ENCODE peak calls at places on chromosome 5, in seven cellular contexts. One of them, this sample, is unnamed. For H3K9me3, the result is how much of the 10 kb centered on the place peaks cover.

GRCh38 chr5:11261226-11261625 is 500.2 kb upstream of the DAP start:
- DNase-seq in left ventricle myocardium inferior: no peak
- DNase-seq in HCT116: no peak
- DNase-seq in keratinocyte: no peak
- DNase-seq in A549: no peak
- DNase-seq in psoas muscle: no peak
- DNase-seq in tibial nerve: no peak
- DNase-seq in this sample: no peak

GRCh38 chr5:176647870-176648466 is 684 bp downstream of the TSPAN17 start:
- DNase-seq in left ventricle myocardium inferior: peak
- DNase-seq in HCT116: no peak
- DNase-seq in keratinocyte: no peak
- DNase-seq in A549: no peak
- DNase-seq in psoas muscle: peak
- DNase-seq in tibial nerve: peak
- DNase-seq in this sample: no peak

GRCh38 chr5:176653401-176653800 is 6.1 kb downstream of the TSPAN17 start:
- DNase-seq in left ventricle myocardium inferior: no peak
- DNase-seq in HCT116: no peak
- DNase-seq in keratinocyte: peak
- DNase-seq in A549: no peak
- DNase-seq in psoas muscle: no peak
- DNase-seq in tibial nerve: no peak
- DNase-seq in this sample: no peak

GRCh38 chr5:62312036-62312435 is 6.0 kb downstream of the KIF2A start:
- DNase-seq in left ventricle myocardium inferior: no peak
- DNase-seq in HCT116: no peak
- DNase-seq in keratinocyte: no peak
- DNase-seq in A549: no peak
- DNase-seq in psoas muscle: no peak
- DNase-seq in tibial nerve: no peak
- DNase-seq in this sample: no peak

GRCh38 chr5:96876292-96876850 is at the start of gene ERAP2:
- DNase-seq in left ventricle myocardium inferior: no peak
- DNase-seq in HCT116: no peak
- DNase-seq in keratinocyte: no peak
- DNase-seq in A549: peak
- DNase-seq in psoas muscle: no peak
- DNase-seq in tibial nerve: no peak
- DNase-seq in this sample: no peak

GRCh38 chr5:33938507-33938796 is 2.3 kb downstream of the RXFP3 start:
- DNase-seq in left ventricle myocardium inferior: no peak
- DNase-seq in HCT116: no peak
- DNase-seq in keratinocyte: no peak
- DNase-seq in A549: no peak
- DNase-seq in psoas muscle: no peak
- DNase-seq in tibial nerve: no peak
- DNase-seq in this sample: no peak

GRCh38 chr5:121979691-121980090 is 17.9 kb downstream of the SRFBP1 start:
- DNase-seq in left ventricle myocardium inferior: no peak
- DNase-seq in HCT116: no peak
- DNase-seq in keratinocyte: no peak
- DNase-seq in A549: no peak
- DNase-seq in psoas muscle: no peak
- DNase-seq in tibial nerve: no peak
- DNase-seq in this sample: no peak

GRCh38 chr5:55625913-55626312 is 86.2 kb downstream of the SLC38A9 start:
- DNase-seq in left ventricle myocardium inferior: no peak
- DNase-seq in HCT116: no peak
- DNase-seq in keratinocyte: no peak
- DNase-seq in A549: no peak
- DNase-seq in psoas muscle: no peak
- DNase-seq in tibial nerve: no peak
- DNase-seq in this sample: no peak

GRCh38 chr5:115487750-115488149 is 56.8 kb downstream of the FEM1C start:
- DNase-seq in left ventricle myocardium inferior: no peak
- DNase-seq in HCT116: no peak
- DNase-seq in keratinocyte: no peak
- DNase-seq in A549: no peak
- DNase-seq in psoas muscle: no peak
- DNase-seq in tibial nerve: no peak
- DNase-seq in this sample: no peak

GRCh38 chr5:55492449-55492848 is 42.3 kb downstream of the PLPP1 start:
- DNase-seq in left ventricle myocardium inferior: no peak
- DNase-seq in HCT116: no peak
- DNase-seq in keratinocyte: no peak
- DNase-seq in A549: no peak
- DNase-seq in psoas muscle: no peak
- DNase-seq in tibial nerve: no peak
- DNase-seq in this sample: no peak

GRCh38 chr5:35138232-35138631 is 90.5 kb upstream of the AGXT2 start:
- DNase-seq in left ventricle myocardium inferior: no peak
- DNase-seq in HCT116: no peak
- DNase-seq in keratinocyte: no peak
- DNase-seq in A549: no peak
- DNase-seq in psoas muscle: no peak
- DNase-seq in tibial nerve: no peak
- DNase-seq in this sample: no peak

GRCh38 chr5:497871-498509 is 26.3 kb downstream of the SLC9A3 start:
- DNase-seq in left ventricle myocardium inferior: no peak
- DNase-seq in HCT116: no peak
- DNase-seq in keratinocyte: no peak
- DNase-seq in A549: no peak
- DNase-seq in psoas muscle: no peak
- DNase-seq in tibial nerve: no peak
- DNase-seq in this sample: no peak

GRCh38 chr5:137320056-137321045 is 178.8 kb downstream of the SPOCK1 start:
- DNase-seq in left ventricle myocardium inferior: no peak
- DNase-seq in HCT116: peak
- DNase-seq in keratinocyte: no peak
- DNase-seq in A549: peak
- DNase-seq in psoas muscle: no peak
- DNase-seq in tibial nerve: no peak
- DNase-seq in this sample: peak

DNA sequence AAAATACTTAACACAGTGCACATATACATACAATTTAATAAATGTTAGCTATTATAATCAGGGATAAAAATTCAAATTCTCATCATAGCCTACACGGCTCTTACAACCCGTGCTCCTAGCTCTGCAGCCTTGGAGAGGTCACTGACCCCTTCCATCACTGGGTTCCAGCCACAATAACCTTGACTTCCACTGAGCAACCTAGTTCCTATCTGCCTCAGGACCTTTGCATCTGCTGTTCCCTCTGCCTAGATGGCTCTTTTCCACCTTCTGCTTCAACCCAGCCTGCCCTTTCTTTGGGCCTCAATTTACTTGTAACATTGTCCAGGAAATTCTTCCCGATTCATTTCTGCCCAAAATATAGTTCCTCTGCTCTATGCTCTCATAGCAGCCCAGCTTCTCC is 8.9 kb upstream of the DELE1 start:
- DNase-seq in left ventricle myocardium inferior: no peak
- DNase-seq in HCT116: no peak
- DNase-seq in keratinocyte: no peak
- DNase-seq in A549: no peak
- DNase-seq in psoas muscle: no peak
- DNase-seq in tibial nerve: no peak
- DNase-seq in this sample: no peak
- H3K4me3 ChIP-seq in left ventricle myocardium inferior: no peak
- H3K4me3 ChIP-seq in HCT116: no peak
- H3K4me3 ChIP-seq in keratinocyte: no peak
- H3K4me3 ChIP-seq in A549: no peak
- H3K4me3 ChIP-seq in psoas muscle: no peak
- H3K4me3 ChIP-seq in tibial nerve: no peak
- H3K4me3 ChIP-seq in this sample: no peak

GRCh38 chr5:98663521-98663920 is 109.9 kb upstream of the RGMB start:
- DNase-seq in left ventricle myocardium inferior: no peak
- DNase-seq in HCT116: no peak
- DNase-seq in keratinocyte: no peak
- DNase-seq in A549: no peak
- DNase-seq in psoas muscle: no peak
- DNase-seq in tibial nerve: no peak
- DNase-seq in this sample: no peak
- H3K9me3 ChIP-seq in left ventricle myocardium inferior: under half
- H3K9me3 ChIP-seq in HCT116: under half
- H3K9me3 ChIP-seq in keratinocyte: under half
- H3K9me3 ChIP-seq in A549: under half
- H3K9me3 ChIP-seq in psoas muscle: under half
- H3K9me3 ChIP-seq in tibial nerve: under half
- H3K9me3 ChIP-seq in this sample: under half

GRCh38 chr5:124453221-124454032 is 293.0 kb downstream of the ZNF608 start:
- DNase-seq in left ventricle myocardium inferior: no peak
- DNase-seq in HCT116: peak
- DNase-seq in keratinocyte: no peak
- DNase-seq in A549: no peak
- DNase-seq in psoas muscle: no peak
- DNase-seq in tibial nerve: no peak
- DNase-seq in this sample: no peak
- H3K27ac ChIP-seq in left ventricle myocardium inferior: no peak
- H3K27ac ChIP-seq in HCT116: no peak
- H3K27ac ChIP-seq in keratinocyte: no peak
- H3K27ac ChIP-seq in A549: no peak
- H3K27ac ChIP-seq in psoas muscle: no peak
- H3K27ac ChIP-seq in tibial nerve: no peak
- H3K27ac ChIP-seq in this sample: no peak

GRCh38 chr5:159098285-159099048 is 1.2 kb downstream of the EBF1 start:
- DNase-seq in left ventricle myocardium inferior: no peak
- DNase-seq in HCT116: no peak
- DNase-seq in keratinocyte: no peak
- DNase-seq in A549: no peak
- DNase-seq in psoas muscle: no peak
- DNase-seq in tibial nerve: no peak
- DNase-seq in this sample: no peak
- H3K4me3 ChIP-seq in left ventricle myocardium inferior: peak
- H3K4me3 ChIP-seq in HCT116: no peak
- H3K4me3 ChIP-seq in keratinocyte: no peak
- H3K4me3 ChIP-seq in A549: peak
- H3K4me3 ChIP-seq in psoas muscle: peak
- H3K4me3 ChIP-seq in tibial nerve: peak
- H3K4me3 ChIP-seq in this sample: no peak

GRCh38 chr5:30479104-30479503 is 714.4 kb upstream of the CDH6 start:
- DNase-seq in left ventricle myocardium inferior: no peak
- DNase-seq in HCT116: no peak
- DNase-seq in keratinocyte: no peak
- DNase-seq in A549: no peak
- DNase-seq in psoas muscle: no peak
- DNase-seq in tibial nerve: no peak
- DNase-seq in this sample: no peak
- H3K9me3 ChIP-seq in left ventricle myocardium inferior: under half
- H3K9me3 ChIP-seq in HCT116: under half
- H3K9me3 ChIP-seq in keratinocyte: under half
- H3K9me3 ChIP-seq in A549: under half
- H3K9me3 ChIP-seq in psoas muscle: under half
- H3K9me3 ChIP-seq in tibial nerve: under half
- H3K9me3 ChIP-seq in this sample: under half

GRCh38 chr5:15502208-15502607 is 2.2 kb downstream of the FBXL7 start:
- DNase-seq in left ventricle myocardium inferior: no peak
- DNase-seq in HCT116: no peak
- DNase-seq in keratinocyte: no peak
- DNase-seq in A549: no peak
- DNase-seq in psoas muscle: no peak
- DNase-seq in tibial nerve: no peak
- DNase-seq in this sample: no peak

GRCh38 chr5:15501057-15501791 is 1.2 kb downstream of the FBXL7 start:
- DNase-seq in left ventricle myocardium inferior: peak
- DNase-seq in HCT116: no peak
- DNase-seq in keratinocyte: no peak
- DNase-seq in A549: peak
- DNase-seq in psoas muscle: peak
- DNase-seq in tibial nerve: peak
- DNase-seq in this sample: no peak

GRCh38 chr5:15499528-15500325 is at the start of gene FBXL7:
- DNase-seq in left ventricle myocardium inferior: peak
- DNase-seq in HCT116: no peak
- DNase-seq in keratinocyte: no peak
- DNase-seq in A549: peak
- DNase-seq in psoas muscle: peak
- DNase-seq in tibial nerve: peak
- DNase-seq in this sample: no peak

GRCh38 chr5:15496886-15497285 is 3.1 kb upstream of the FBXL7 start:
- DNase-seq in left ventricle myocardium inferior: no peak
- DNase-seq in HCT116: no peak
- DNase-seq in keratinocyte: no peak
- DNase-seq in A549: peak
- DNase-seq in psoas muscle: no peak
- DNase-seq in tibial nerve: no peak
- DNase-seq in this sample: no peak

GRCh38 chr5:15500326-15500958 is 462 bp downstream of the FBXL7 start:
- DNase-seq in left ventricle myocardium inferior: peak
- DNase-seq in HCT116: no peak
- DNase-seq in keratinocyte: no peak
- DNase-seq in A549: peak
- DNase-seq in psoas muscle: peak
- DNase-seq in tibial nerve: peak
- DNase-seq in this sample: no peak
- H3K27ac ChIP-seq in left ventricle myocardium inferior: peak
- H3K27ac ChIP-seq in HCT116: no peak
- H3K27ac ChIP-seq in keratinocyte: no peak
- H3K27ac ChIP-seq in A549: peak
- H3K27ac ChIP-seq in psoas muscle: peak
- H3K27ac ChIP-seq in tibial nerve: peak
- H3K27ac ChIP-seq in this sample: no peak

DNA sequence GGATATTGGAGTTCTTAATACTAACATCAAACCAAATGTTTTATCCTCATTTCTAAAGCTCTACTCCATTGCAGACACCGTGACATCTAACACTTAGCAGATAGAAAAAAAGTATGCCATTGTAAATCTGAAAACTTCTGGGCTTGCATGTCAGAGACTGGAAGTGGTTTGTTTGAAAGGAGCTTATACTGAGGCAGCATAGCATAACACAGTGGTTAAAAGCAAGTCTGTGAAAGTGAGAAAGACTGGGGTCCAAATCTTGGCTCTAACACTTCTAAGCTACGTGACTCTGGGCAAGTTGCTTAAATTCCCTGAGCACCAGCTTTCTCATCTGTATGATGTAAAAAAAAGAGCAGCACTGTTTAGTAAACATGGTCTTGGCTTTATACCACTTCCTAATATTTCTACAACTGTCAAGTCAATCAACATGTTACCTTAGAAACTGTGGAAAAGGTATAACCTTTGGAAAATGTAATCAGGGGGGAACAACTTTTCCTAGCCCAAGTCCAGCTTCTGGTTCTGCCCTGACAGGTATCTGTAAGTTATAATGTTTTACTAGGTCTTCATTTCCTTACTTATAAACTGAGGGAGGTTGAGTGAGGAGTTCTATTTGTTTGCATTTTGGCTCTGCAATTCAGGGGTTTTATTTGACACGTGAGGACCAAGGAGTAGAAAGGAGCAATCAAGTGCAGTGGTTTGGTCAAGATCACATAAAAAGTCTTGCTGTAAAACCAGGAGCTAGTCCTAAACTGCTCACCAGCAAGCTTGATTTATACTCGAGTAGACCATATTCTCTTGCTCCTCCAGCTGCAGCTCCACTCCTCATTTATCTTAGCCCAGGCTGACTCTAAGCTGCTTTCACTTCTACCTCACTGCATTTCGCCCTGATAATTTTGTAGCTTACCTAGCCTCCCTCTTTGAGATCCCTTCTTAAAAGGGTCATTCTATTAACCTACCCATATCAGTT is 541.0 kb downstream of the RAB3C start:
- DNase-seq in left ventricle myocardium inferior: no peak
- DNase-seq in HCT116: no peak
- DNase-seq in keratinocyte: no peak
- DNase-seq in A549: peak
- DNase-seq in psoas muscle: no peak
- DNase-seq in tibial nerve: no peak
- DNase-seq in this sample: no peak
- H3K4me3 ChIP-seq in left ventricle myocardium inferior: no peak
- H3K4me3 ChIP-seq in HCT116: no peak
- H3K4me3 ChIP-seq in keratinocyte: no peak
- H3K4me3 ChIP-seq in A549: peak
- H3K4me3 ChIP-seq in psoas muscle: peak
- H3K4me3 ChIP-seq in tibial nerve: no peak
- H3K4me3 ChIP-seq in this sample: no peak

GRCh38 chr5:153939101-153939500 is 99.6 kb downstream of the FAM114A2 start:
- DNase-seq in left ventricle myocardium inferior: no peak
- DNase-seq in HCT116: no peak
- DNase-seq in keratinocyte: no peak
- DNase-seq in A549: no peak
- DNase-seq in psoas muscle: no peak
- DNase-seq in tibial nerve: no peak
- DNase-seq in this sample: no peak
- H3K9me3 ChIP-seq in left ventricle myocardium inferior: half or more
- H3K9me3 ChIP-seq in HCT116: under half
- H3K9me3 ChIP-seq in keratinocyte: under half
- H3K9me3 ChIP-seq in A549: under half
- H3K9me3 ChIP-seq in psoas muscle: under half
- H3K9me3 ChIP-seq in tibial nerve: half or more
- H3K9me3 ChIP-seq in this sample: under half

This sample was measured in iPS DF 6.9.